ENCODE peak calls at places on chromosomes 7 and 10, in five cellular contexts. L, O, H, P and A are unnamed samples.

GRCh38 chr7:66236713-66237303 is 31.7 kb downstream of the TPST1 start:
- DNase-seq in L (no peak), O (no peak), H (no peak), P (no peak), A (no peak)

GRCh38 chr7:104552102-104552501 is 223.7 kb downstream of the LHFPL3 start:
- DNase-seq in L (peak; percentile 21), O (no peak), H (peak; percentile 85), P (no peak), A (no peak)

GRCh38 chr7:157459966-157460365 is 123.2 kb downstream of the DNAJB6 start:
- DNase-seq in L (no peak), O (no peak), H (no peak), P (no peak), A (no peak)

GRCh38 chr7:14233026-14233897 is 243.8 kb upstream of the ETV1 start:
- DNase-seq in L (no peak), O (no peak), H (no peak), P (no peak), A (no peak)

GRCh38 chr10:103564799-103565365 is 71.4 kb downstream of the NEURL1 start:
- DNase-seq in L (no peak), O (no peak), H (peak; percentile 45), P (no peak), A (no peak)

GRCh38 chr10:29501692-29502091 is 133.1 kb downstream of the SVIL start:
- DNase-seq in L (no peak), O (no peak), H (no peak), P (no peak), A (no peak)

GRCh38 chr7:133364959-133365680 is 112.2 kb downstream of the EXOC4 start:
- DNase-seq in L (no peak), O (no peak), H (no peak), P (no peak), A (no peak)

GRCh38 chr10:127082651-127083050 is 113.7 kb downstream of the INSYN2A start:
- DNase-seq in L (no peak), O (no peak), H (no peak), P (no peak), A (no peak)

GRCh38 chr7:7176421-7177043 is 5.8 kb upstream of the C1GALT1 start:
- DNase-seq in L (no peak), O (no peak), H (no peak), P (no peak), A (no peak)

GRCh38 chr10:122373713-122374112 is 795 bp upstream of the PLEKHA1 start:
- DNase-seq in L (no peak), O (no peak), H (peak; percentile 19), P (no peak), A (no peak)

GRCh38 chr10:33273295-33274002 is 61.0 kb downstream of the NRP1 start:
- DNase-seq in L (peak; percentile 74), O (peak; percentile 91), H (peak; percentile 8), P (no peak), A (peak; percentile 92)

GRCh38 chr10:72087969-72088878 is at the start of gene SPOCK2:
- DNase-seq in L (no peak), O (no peak), H (no peak), P (no peak), A (peak; percentile 74)

GRCh38 chr7:129188892-129189660 is 643 bp downstream of the SMO start:
- DNase-seq in L (peak; percentile 27), O (no peak), H (peak; percentile 58), P (no peak), A (peak; percentile 82)

GRCh38 chr10:72223743-72224101 is 7.6 kb upstream of the ASCC1 start:
- DNase-seq in L (no peak), O (no peak), H (no peak), P (no peak), A (no peak)

GRCh38 chr7:36521911-36522310 is 132.2 kb downstream of the ANLN start:
- DNase-seq in L (no peak), O (no peak), H (no peak), P (no peak), A (no peak)

GRCh38 chr7:121395494-121395960 is 581 bp downstream of the FAM3C start:
- DNase-seq in L (no peak), O (no peak), H (no peak), P (no peak), A (no peak)

GRCh38 chr7:158428131-158428841 is 159.3 kb downstream of the PTPRN2 start:
- DNase-seq in L (no peak), O (peak; percentile 26), H (no peak), P (no peak), A (no peak)

GRCh38 chr7:51328351-51328801 is 11.8 kb upstream of the COBL start:
- DNase-seq in L (no peak), O (no peak), H (no peak), P (no peak), A (no peak)

DNA sequence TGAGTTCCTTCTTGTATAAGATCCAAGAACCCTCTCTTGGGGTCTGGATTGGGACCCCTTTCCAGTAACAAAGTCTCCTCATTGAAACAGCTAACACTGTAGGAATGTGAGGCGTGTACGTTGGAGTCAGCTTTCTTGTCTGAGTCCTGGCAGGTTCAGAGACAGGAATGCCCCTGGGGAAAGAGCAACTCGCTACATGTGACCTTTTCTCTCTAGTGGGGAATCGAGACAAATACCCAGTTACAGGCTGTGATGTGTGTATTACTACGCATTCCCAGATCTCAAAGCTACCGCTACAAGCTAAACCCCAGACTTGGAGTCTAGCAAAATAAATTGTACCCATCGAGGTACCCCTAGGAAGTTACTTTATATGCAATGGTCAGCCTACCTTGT is 85.6 kb upstream of the FRMD4A start:
- DNase-seq in L (no peak), O (no peak), H (no peak), P (no peak), A (no peak)
- H3K27ac ChIP-seq in L (no peak overlapping the region), O (no peak overlapping the region), H (no peak overlapping the region), P (no peak overlapping the region), A (no peak overlapping the region)

GRCh38 chr7:32941996-32942782 is 15.1 kb upstream of the FKBP9 start:
- DNase-seq in L (peak; percentile 74), O (peak; percentile 92), H (peak; percentile 53), P (no peak), A (peak; percentile 86)
- H3K4me3 ChIP-seq in L (peak overlapping the region; percentile 91), O (peak overlapping the region; percentile 88), H (peak overlapping the region; percentile 74), P (peak overlapping the region; percentile 93), A (peak overlapping the region; percentile 77)

DNA sequence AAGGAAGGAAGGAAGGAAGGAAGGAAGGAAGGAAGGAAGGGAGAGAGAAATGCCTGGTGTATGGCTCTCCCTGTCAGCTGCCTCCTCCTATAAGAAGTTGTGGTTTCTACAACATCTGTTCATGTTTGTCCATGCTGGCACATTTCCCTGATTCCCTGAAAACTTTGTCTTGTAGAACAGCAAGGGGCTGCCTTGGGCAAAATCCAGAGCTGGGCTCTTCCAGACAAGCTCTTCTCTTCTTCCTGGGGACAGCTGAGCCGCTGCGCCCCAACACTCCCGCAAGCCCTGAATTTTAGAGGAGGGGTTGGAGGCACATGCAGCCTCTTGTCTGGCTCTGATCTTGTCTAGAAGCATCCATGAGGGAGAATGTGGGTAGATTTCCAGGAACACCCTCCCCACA is 282.0 kb upstream of the ADARB2 start:
- DNase-seq in L (no peak), O (no peak), H (no peak), P (no peak), A (no peak)
- H3K27ac ChIP-seq in L (no peak overlapping the region), O (no peak overlapping the region), H (no peak overlapping the region), P (no peak overlapping the region), A (no peak overlapping the region)

GRCh38 chr7:111096997-111097396 is 6.1 kb downstream of the LRRN3 start:
- DNase-seq in L (no peak), O (no peak), H (no peak), P (no peak), A (no peak)
- H3K4me3 ChIP-seq in L (no peak overlapping the region), O (no peak overlapping the region), H (no peak overlapping the region), P (no peak overlapping the region), A (no peak overlapping the region)

DNA sequence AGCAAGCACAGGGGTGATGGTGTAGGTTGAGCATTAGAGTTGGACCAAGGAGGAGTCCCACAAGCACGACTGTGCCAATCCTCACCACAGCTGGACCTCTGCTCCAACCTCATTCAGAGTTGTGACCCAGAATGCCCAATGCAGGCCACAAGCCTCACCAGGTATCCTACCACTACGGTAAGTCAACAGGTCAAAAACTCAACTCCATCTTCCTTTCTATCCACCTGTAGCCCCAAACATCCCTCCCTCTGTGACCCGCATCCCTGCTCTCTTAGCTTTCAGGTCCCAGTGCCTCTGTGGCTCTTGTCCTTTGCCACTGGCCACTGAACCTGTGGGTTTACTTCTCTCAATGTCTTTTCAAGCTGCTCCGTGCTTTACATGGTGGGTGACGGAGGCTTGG is 112.8 kb downstream of the PIP4K2A start:
- DNase-seq in L (no peak), O (no peak), H (no peak), P (no peak), A (no peak)
- H3K27ac ChIP-seq in L (no peak overlapping the region), O (no peak overlapping the region), H (no peak overlapping the region), P (no peak overlapping the region), A (no peak overlapping the region)